ENCODE peak calls at places on chromosome 2, in ten cellular contexts. E is adrenal gland, D is endothelial cell of umbilical vein, C is K562, W is HCT116, J is thyroid gland, T is H54, U is tibial nerve, A is suprapubic skin, P is Peyer's patch. K is an unnamed sample.

GRCh38 chr2:144084114-144084661 is 435.7 kb downstream of the ZEB2 start:
- DNase-seq in E (no peak), D (peak), C (no peak), W (no peak), J (no peak), T (no peak), U (no peak), A (no peak), P (no peak), K (no peak)

GRCh38 chr2:204329532-204329931 is 215.7 kb upstream of the PARD3B start:
- DNase-seq in E (no peak), D (no peak), C (no peak), W (no peak), J (no peak), T (no peak), U (no peak), A (no peak), P (no peak), K (no peak)

GRCh38 chr2:157329524-157329923 is 3.9 kb upstream of the ERMN start:
- DNase-seq in E (no peak), D (no peak), C (no peak), W (no peak), J (peak), T (no peak), U (no peak), A (no peak), P (peak), K (no peak)

GRCh38 chr2:84861539-84861938 is 19.3 kb downstream of the TRABD2A start:
- DNase-seq in E (no peak), D (no peak), C (no peak), W (no peak), J (no peak), T (no peak), U (no peak), A (no peak), P (no peak), K (no peak)

GRCh38 chr2:120344991-120345975 is 653 bp upstream of the INHBB start:
- DNase-seq in E (no peak), D (peak), C (no peak), W (no peak), J (peak), T (no peak), U (no peak), A (no peak), P (no peak), K (no peak)

GRCh38 chr2:145752091-145752806 is 1232.3 kb upstream of the ZEB2 start:
- DNase-seq in E (peak), D (peak), C (peak), W (peak), J (peak), T (no peak), U (peak), A (no peak), P (no peak), K (peak)

GRCh38 chr2:72915076-72915906 is 2.0 kb upstream of the EMX1 start:
- DNase-seq in E (peak), D (no peak), C (no peak), W (no peak), J (no peak), T (no peak), U (no peak), A (no peak), P (peak), K (no peak)

GRCh38 chr2:118844261-118845004 is 3.0 kb downstream of the EN1 start:
- DNase-seq in E (peak), D (no peak), C (no peak), W (no peak), J (no peak), T (no peak), U (no peak), A (no peak), P (peak), K (no peak)

GRCh38 chr2:98514879-98515570 is 70.4 kb downstream of the INPP4A start:
- DNase-seq in E (no peak), D (peak), C (peak), W (no peak), J (no peak), T (peak), U (no peak), A (no peak), P (no peak), K (peak)

GRCh38 chr2:174573621-174574081 is 24.0 kb downstream of the WIPF1 start:
- DNase-seq in E (no peak), D (no peak), C (no peak), W (no peak), J (no peak), T (no peak), U (no peak), A (no peak), P (no peak), K (no peak)

GRCh38 chr2:119491776-119492525 is 32.3 kb downstream of the SCTR start:
- DNase-seq in E (no peak), D (peak), C (no peak), W (peak), J (peak), T (peak), U (no peak), A (peak), P (peak), K (no peak)

GRCh38 chr2:233449921-233450853 is 95.9 kb downstream of the DGKD start:
- DNase-seq in E (no peak), D (no peak), C (no peak), W (no peak), J (peak), T (no peak), U (peak), A (peak), P (peak), K (no peak)

GRCh38 chr2:239178484-239178883 is 222.3 kb downstream of the HDAC4 start:
- DNase-seq in E (peak), D (no peak), C (no peak), W (no peak), J (no peak), T (no peak), U (peak), A (peak), P (peak), K (no peak)

GRCh38 chr2:55231546-55232083 is 478 bp downstream of the CLHC1 start:
- DNase-seq in E (no peak), D (no peak), C (peak), W (no peak), J (no peak), T (peak), U (no peak), A (no peak), P (no peak), K (no peak)

GRCh38 chr2:121159291-121160144 is 125.5 kb downstream of the TFCP2L1 start:
- DNase-seq in E (no peak), D (no peak), C (no peak), W (no peak), J (no peak), T (no peak), U (no peak), A (no peak), P (no peak), K (no peak)

GRCh38 chr2:60472026-60472425 is 81.4 kb downstream of the BCL11A start:
- DNase-seq in E (no peak), D (no peak), C (no peak), W (no peak), J (no peak), T (no peak), U (no peak), A (no peak), P (no peak), K (no peak)

GRCh38 chr2:241368643-241369042 is 12.6 kb downstream of the FARP2 start:
- DNase-seq in E (no peak), D (no peak), C (no peak), W (no peak), J (no peak), T (no peak), U (no peak), A (no peak), P (no peak), K (no peak)

GRCh38 chr2:241494311-241494908 is 14.0 kb downstream of the STK25 start:
- DNase-seq in E (no peak), D (no peak), C (no peak), W (no peak), J (no peak), T (no peak), U (no peak), A (no peak), P (peak), K (no peak)

GRCh38 chr2:230179907-230180306 is 39.9 kb downstream of the SP110 start:
- DNase-seq in E (no peak), D (no peak), C (no peak), W (no peak), J (no peak), T (no peak), U (no peak), A (no peak), P (no peak), K (no peak)

DNA sequence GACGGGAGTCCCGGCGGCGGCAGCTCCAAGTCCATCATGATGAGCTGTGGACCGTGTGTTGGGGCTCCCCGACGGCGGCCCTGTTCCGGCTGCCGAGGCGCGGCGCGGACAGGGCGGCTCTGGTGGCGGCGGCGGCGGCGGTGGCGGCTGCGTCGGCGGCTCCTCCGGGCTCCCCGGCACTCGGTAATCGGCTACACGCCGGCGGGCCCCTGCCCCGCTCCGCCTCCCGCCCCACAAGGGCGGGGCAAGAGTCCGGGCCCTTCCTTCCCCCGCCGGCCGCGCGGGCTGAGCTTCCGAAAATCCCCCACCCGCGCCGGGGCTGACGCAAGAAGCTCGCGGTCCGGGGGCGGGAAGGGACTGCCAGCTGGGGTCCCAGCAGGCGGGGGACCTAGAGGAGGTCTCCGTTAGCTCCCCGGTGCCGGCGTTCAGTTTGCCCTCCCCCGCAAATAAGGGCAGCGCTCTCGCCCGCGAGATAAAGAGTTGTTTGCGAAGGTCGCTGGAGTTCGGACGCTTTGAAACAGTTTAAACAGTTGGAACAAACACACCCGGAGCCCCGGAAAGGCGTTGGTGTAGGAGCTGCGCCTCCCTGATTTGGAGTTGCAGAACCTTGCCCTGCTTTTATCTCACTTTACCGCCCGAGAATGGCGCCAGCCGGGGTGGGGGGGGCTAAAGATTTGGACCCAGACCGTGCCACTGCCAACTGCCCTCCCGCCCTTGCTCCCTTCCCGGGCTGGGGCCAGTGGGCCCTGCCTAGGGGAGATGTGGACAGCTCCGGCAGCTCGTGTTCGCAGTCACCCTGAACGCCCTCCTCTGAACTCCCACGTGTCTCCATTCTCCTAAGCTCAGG is at the start of gene NFE2L2:
- DNase-seq in E (peak), D (peak), C (peak), W (peak), J (peak), T (peak), U (peak), A (peak), P (peak), K (peak)
- TF ChIP-seq POLR2A in E (peak), D (peak), C (peak), W (no peak), J (peak), T (peak), U (peak), A (peak), P (peak), K (peak)

GRCh38 chr2:86562891-86563649 is at the start of gene CHMP3:
- DNase-seq in E (peak), D (peak), C (peak), W (peak), J (peak), T (peak), U (peak), A (peak), P (peak), K (peak)
- TF ChIP-seq POLR2A in E (peak), D (peak), C (peak), W (peak), J (no peak), T (peak), U (peak), A (peak), P (peak), K (peak)

GRCh38 chr2:67294218-67294617 is 102.9 kb upstream of the ETAA1 start:
- DNase-seq in E (no peak), D (no peak), C (no peak), W (no peak), J (no peak), T (no peak), U (no peak), A (no peak), P (no peak), K (no peak)

GRCh38 chr2:67290451-67290991 is 106.6 kb upstream of the ETAA1 start:
- DNase-seq in E (no peak), D (peak), C (no peak), W (peak), J (no peak), T (no peak), U (no peak), A (no peak), P (no peak), K (peak)

GRCh38 chr2:67289921-67290371 is 107.2 kb upstream of the ETAA1 start:
- DNase-seq in E (no peak), D (peak), C (no peak), W (no peak), J (no peak), T (no peak), U (no peak), A (no peak), P (no peak), K (no peak)

GRCh38 chr2:67295406-67295805 is 101.7 kb upstream of the ETAA1 start:
- DNase-seq in E (no peak), D (no peak), C (no peak), W (no peak), J (no peak), T (no peak), U (no peak), A (no peak), P (no peak), K (no peak)

DNA sequence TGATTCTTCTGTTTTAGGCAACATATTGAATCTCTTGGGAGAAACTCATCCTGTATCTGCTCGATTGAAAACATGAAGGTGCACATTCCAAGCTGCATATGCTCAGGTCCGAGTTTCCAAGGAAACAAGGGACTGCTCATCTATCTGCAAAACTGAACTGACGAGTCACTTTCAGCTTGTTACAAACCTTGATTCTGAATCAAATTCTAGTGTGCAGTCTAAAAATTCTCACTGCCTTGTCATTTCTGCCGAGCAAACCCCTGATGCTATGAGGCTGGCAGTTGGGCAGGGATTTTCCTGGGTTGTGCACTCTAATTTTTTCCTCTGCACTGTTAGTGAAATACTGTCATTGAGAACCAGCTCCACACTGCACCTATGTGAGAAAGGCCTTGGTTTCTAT is 101.3 kb upstream of the ETAA1 start:
- DNase-seq in E (no peak), D (no peak), C (no peak), W (no peak), J (no peak), T (no peak), U (no peak), A (no peak), P (no peak), K (no peak)
- TF ChIP-seq POLR2A in E (no peak), D (no peak), C (no peak), W (no peak), J (no peak), T (no peak), U (no peak), A (no peak), P (no peak), K (no peak)

GRCh38 chr2:190810981-190811587 is 69.5 kb upstream of the GLS start:
- DNase-seq in E (no peak), D (no peak), C (no peak), W (no peak), J (no peak), T (no peak), U (no peak), A (no peak), P (no peak), K (no peak)

GRCh38 chr2:190812506-190813294 is 67.9 kb upstream of the GLS start:
- DNase-seq in E (no peak), D (no peak), C (no peak), W (no peak), J (no peak), T (no peak), U (no peak), A (no peak), P (no peak), K (no peak)

GRCh38 chr2:190809876-190810525 is 70.6 kb upstream of the GLS start:
- DNase-seq in E (no peak), D (no peak), C (no peak), W (no peak), J (no peak), T (no peak), U (no peak), A (no peak), P (peak), K (no peak)

GRCh38 chr2:190805843-190806242 is 74.8 kb upstream of the GLS start:
- DNase-seq in E (no peak), D (no peak), C (no peak), W (no peak), J (no peak), T (no peak), U (no peak), A (no peak), P (no peak), K (no peak)

GRCh38 chr2:190809139-190809764 is 71.4 kb upstream of the GLS start:
- DNase-seq in E (no peak), D (no peak), C (no peak), W (no peak), J (no peak), T (no peak), U (no peak), A (no peak), P (peak), K (no peak)
- TF ChIP-seq POLR2A in E (no peak), D (no peak), C (no peak), W (no peak), J (no peak), T (no peak), U (no peak), A (no peak), P (no peak), K (no peak)

GRCh38 chr2:37456479-37456878 is 112.0 kb downstream of the QPCT start:
- DNase-seq in E (no peak), D (peak), C (no peak), W (no peak), J (no peak), T (no peak), U (no peak), A (no peak), P (peak), K (no peak)
- TF ChIP-seq POLR2A in E (no peak), D (no peak), C (no peak), W (no peak), J (no peak), T (no peak), U (no peak), A (no peak), P (no peak), K (no peak)

DNA sequence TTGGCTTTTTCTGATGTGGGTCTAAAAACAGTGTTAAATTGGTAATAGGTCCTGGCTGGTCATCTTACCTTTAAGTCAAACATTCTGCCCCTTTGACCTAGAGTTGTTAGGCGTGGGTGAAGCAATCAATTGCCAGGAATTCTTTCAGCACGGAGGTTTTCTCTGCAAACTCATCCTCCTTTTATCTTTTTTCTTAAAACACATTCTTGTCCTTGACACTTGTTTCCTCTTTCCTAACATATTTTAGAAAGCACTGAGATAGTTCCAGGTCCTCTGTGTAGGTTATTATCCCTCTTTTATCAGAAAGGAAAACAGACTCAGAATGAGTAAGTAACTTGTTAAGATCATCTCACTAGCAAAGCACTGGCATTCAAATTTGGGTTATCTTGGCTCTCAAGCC is 18.6 kb upstream of the AP1S3 start:
- DNase-seq in E (no peak), D (no peak), C (no peak), W (no peak), J (no peak), T (no peak), U (no peak), A (no peak), P (no peak), K (no peak)
- TF ChIP-seq POLR2A in E (no peak), D (no peak), C (no peak), W (no peak), J (no peak), T (no peak), U (no peak), A (no peak), P (no peak), K (no peak)

GRCh38 chr2:218717262-218717661 is 6.6 kb downstream of the TTLL4 start:
- DNase-seq in E (no peak), D (no peak), C (no peak), W (no peak), J (no peak), T (peak), U (no peak), A (no peak), P (no peak), K (no peak)
- TF ChIP-seq POLR2A in E (peak), D (no peak), C (no peak), W (no peak), J (no peak), T (no peak), U (no peak), A (no peak), P (no peak), K (no peak)

DNA sequence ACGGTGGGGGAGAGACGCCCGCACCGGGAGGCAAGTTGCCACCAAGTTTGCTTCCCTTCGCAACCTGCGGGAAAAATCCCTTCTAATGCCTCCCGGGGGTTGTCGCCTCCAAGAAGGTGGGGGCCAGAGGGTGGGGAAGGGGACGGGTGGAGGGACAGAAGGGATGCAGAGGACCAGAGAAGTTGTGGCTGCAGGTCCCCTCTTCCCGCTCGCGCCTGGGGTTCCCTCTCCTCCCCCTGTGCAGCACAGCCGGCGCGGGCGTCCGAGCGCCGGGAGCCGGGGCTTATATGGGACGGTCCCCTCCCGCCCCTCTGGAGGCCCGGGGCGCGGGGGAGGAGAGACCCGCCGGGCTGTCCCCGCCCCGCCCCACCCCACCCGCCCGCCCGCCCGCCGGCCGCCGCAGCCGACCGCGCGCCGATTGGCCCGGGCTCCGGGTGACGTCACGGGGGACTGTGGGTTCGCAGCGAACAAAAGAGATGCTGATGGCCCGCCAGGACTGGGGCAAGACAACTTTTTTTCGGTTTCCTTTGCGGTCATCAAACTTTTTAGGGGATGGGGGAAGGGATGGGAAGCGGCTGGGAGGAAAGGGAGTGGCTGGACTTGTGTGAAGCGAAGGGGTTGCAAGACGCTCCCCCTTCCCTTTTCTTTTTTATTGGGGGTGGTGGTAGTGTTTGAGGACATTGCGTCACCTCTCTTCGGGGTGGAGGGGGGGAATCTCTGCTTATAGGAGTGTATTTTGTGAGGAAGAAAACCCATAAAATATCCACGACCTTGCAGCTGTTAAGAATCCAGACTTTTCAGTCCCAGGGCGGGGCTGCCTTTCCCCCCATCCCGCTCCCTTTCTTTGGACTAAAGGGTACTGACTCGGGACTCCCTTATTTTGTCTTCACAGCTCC is at the start of gene FN1:
- DNase-seq in E (peak), D (peak), C (peak), W (peak), J (peak), T (peak), U (peak), A (peak), P (peak), K (peak)
- TF ChIP-seq POLR2A in E (peak), D (peak), C (no peak), W (no peak), J (no peak), T (peak), U (peak), A (no peak), P (no peak), K (no peak)

K was measured in erythroblast.